ENCODE peak calls at places on chromosome 1, in four cellular contexts. One of them, this sample, is unnamed.
A peak's percentile ranks its signal among the peaks of the same experiment; 100 is the strongest.

GRCh38 chr1:97989094-97989680 is 68.4 kb upstream of the DPYD start:
- DNase-seq in stimulated activated CD4-positive, alpha-beta T cell treated with anti-CD3 and anti-CD28 coated beads, Interleukin-4, amount 100 ng/mL, for 48 hours: no peak
- DNase-seq in type B pancreatic cell: no peak
- DNase-seq in NCI-H1105: no peak
- DNase-seq in this sample: no peak

GRCh38 chr1:112702420-112703261 is 4.3 kb downstream of the RHOC start:
- DNase-seq in NCI-H1105: no peak
- DNase-seq in type B pancreatic cell: peak; percentile 63
- DNase-seq in stimulated activated CD4-positive, alpha-beta T cell treated with anti-CD3 and anti-CD28 coated beads, Interleukin-4, amount 100 ng/mL, for 48 hours: no peak
- DNase-seq in this sample: no peak

GRCh38 chr1:97243973-97244560 is 522.5 kb downstream of the PTBP2 start:
- DNase-seq in stimulated activated CD4-positive, alpha-beta T cell treated with anti-CD3 and anti-CD28 coated beads, Interleukin-4, amount 100 ng/mL, for 48 hours: no peak
- DNase-seq in NCI-H1105: no peak
- DNase-seq in type B pancreatic cell: no peak
- DNase-seq in this sample: no peak

GRCh38 chr1:94115254-94115899 is 5.6 kb downstream of the ABCA4 start:
- DNase-seq in stimulated activated CD4-positive, alpha-beta T cell treated with anti-CD3 and anti-CD28 coated beads, Interleukin-4, amount 100 ng/mL, for 48 hours: no peak
- DNase-seq in type B pancreatic cell: peak; percentile 13
- DNase-seq in NCI-H1105: no peak
- DNase-seq in this sample: no peak

GRCh38 chr1:204357551-204357950 is 2.2 kb downstream of the PLEKHA6 start:
- DNase-seq in type B pancreatic cell: no peak
- DNase-seq in NCI-H1105: no peak
- DNase-seq in stimulated activated CD4-positive, alpha-beta T cell treated with anti-CD3 and anti-CD28 coated beads, Interleukin-4, amount 100 ng/mL, for 48 hours: no peak
- DNase-seq in this sample: no peak

GRCh38 chr1:154418062-154418897 is 13.1 kb downstream of the IL6R start:
- DNase-seq in type B pancreatic cell: no peak
- DNase-seq in stimulated activated CD4-positive, alpha-beta T cell treated with anti-CD3 and anti-CD28 coated beads, Interleukin-4, amount 100 ng/mL, for 48 hours: no peak
- DNase-seq in NCI-H1105: peak; percentile 1
- DNase-seq in this sample: peak; percentile 88

GRCh38 chr1:219373616-219373935 is 199.9 kb downstream of the LYPLAL1 start:
- DNase-seq in NCI-H1105: no peak
- DNase-seq in stimulated activated CD4-positive, alpha-beta T cell treated with anti-CD3 and anti-CD28 coated beads, Interleukin-4, amount 100 ng/mL, for 48 hours: no peak
- DNase-seq in type B pancreatic cell: no peak
- DNase-seq in this sample: no peak

GRCh38 chr1:9520411-9520810 is 18.9 kb upstream of the SLC25A33 start:
- DNase-seq in type B pancreatic cell: no peak
- DNase-seq in NCI-H1105: no peak
- DNase-seq in stimulated activated CD4-positive, alpha-beta T cell treated with anti-CD3 and anti-CD28 coated beads, Interleukin-4, amount 100 ng/mL, for 48 hours: no peak
- DNase-seq in this sample: no peak

GRCh38 chr1:212288614-212289013 is 3.4 kb downstream of the PPP2R5A start:
- DNase-seq in NCI-H1105: no peak
- DNase-seq in type B pancreatic cell: no peak
- DNase-seq in stimulated activated CD4-positive, alpha-beta T cell treated with anti-CD3 and anti-CD28 coated beads, Interleukin-4, amount 100 ng/mL, for 48 hours: no peak
- DNase-seq in this sample: no peak

GRCh38 chr1:38628241-38628640 is 231.3 kb downstream of the RRAGC start:
- DNase-seq in NCI-H1105: no peak
- DNase-seq in stimulated activated CD4-positive, alpha-beta T cell treated with anti-CD3 and anti-CD28 coated beads, Interleukin-4, amount 100 ng/mL, for 48 hours: no peak
- DNase-seq in type B pancreatic cell: no peak
- DNase-seq in this sample: no peak

This sample was measured in right lobe of liver.